ENCODE peak calls at places on chromosome 7, in nine cellular contexts. F is COR-L47; E is NCI-H345; S is C1 segment of cervical spinal cord; J is T47D; R is activated T-helper 1 cell treated with anti-CD3 and anti-CD28 coated beads, Interleukin-2, amount 50 U/mL, for 16 hours; O is body of pancreas; Y is smooth muscle cell of the brain vasculature; P is kidney tubule cell. X is an unnamed sample.

GRCh38 chr7:135508853-135509588 is 881 bp downstream of the CNOT4 start:
- DNase-seq in F (no peak), E (peak), S (no peak), J (peak), R (no peak), O (peak), Y (no peak), P (peak), X (no peak)

GRCh38 chr7:155567646-155568334 is 21.4 kb upstream of the CNPY1 start:
- DNase-seq in F (no peak), E (no peak), S (no peak), J (no peak), R (no peak), O (no peak), Y (no peak), P (peak), X (no peak)

GRCh38 chr7:620885-621284 is 101.2 kb upstream of the PDGFA start:
- DNase-seq in F (no peak), E (no peak), S (no peak), J (no peak), R (no peak), O (no peak), Y (no peak), P (no peak), X (no peak)

GRCh38 chr7:69833964-69834363 is 235.7 kb downstream of the AUTS2 start:
- DNase-seq in F (peak), E (peak), S (no peak), J (no peak), R (no peak), O (no peak), Y (no peak), P (no peak), X (no peak)

GRCh38 chr7:49119706-49120105 is 195.4 kb downstream of the CDC14C start:
- DNase-seq in F (no peak), E (no peak), S (no peak), J (no peak), R (no peak), O (no peak), Y (no peak), P (no peak), X (no peak)

GRCh38 chr7:155789001-155789725 is 23.1 kb downstream of the SHH start:
- DNase-seq in F (no peak), E (no peak), S (no peak), J (no peak), R (no peak), O (no peak), Y (no peak), P (no peak), X (no peak)

GRCh38 chr7:100682228-100682741 is 8.7 kb downstream of the GNB2 start:
- DNase-seq in F (no peak), E (no peak), S (no peak), J (no peak), R (no peak), O (peak), Y (no peak), P (no peak), X (no peak)

GRCh38 chr7:121139427-121139826 is 150.9 kb downstream of the CPED1 start:
- DNase-seq in F (no peak), E (no peak), S (no peak), J (no peak), R (no peak), O (no peak), Y (no peak), P (no peak), X (no peak)

GRCh38 chr7:122219253-122219865 is 75.3 kb upstream of the AASS start:
- DNase-seq in F (peak), E (peak), S (no peak), J (peak), R (no peak), O (no peak), Y (peak), P (peak), X (no peak)

GRCh38 chr7:150857276-150858055 is 5.1 kb downstream of the AOC1 start:
- DNase-seq in F (no peak), E (no peak), S (no peak), J (no peak), R (no peak), O (no peak), Y (no peak), P (no peak), X (no peak)

GRCh38 chr7:115910541-115911164 is 119.9 kb downstream of the TFEC start:
- DNase-seq in F (peak), E (peak), S (no peak), J (peak), R (no peak), O (no peak), Y (peak), P (peak), X (peak)

GRCh38 chr7:130902755-130903357 is 168.8 kb upstream of the KLF14 start:
- DNase-seq in F (no peak), E (no peak), S (no peak), J (no peak), R (no peak), O (no peak), Y (no peak), P (peak), X (no peak)

GRCh38 chr7:80140388-80140787 is 5.8 kb downstream of the GNAI1 start:
- DNase-seq in F (no peak), E (no peak), S (no peak), J (no peak), R (no peak), O (no peak), Y (no peak), P (no peak), X (no peak)

GRCh38 chr7:33610918-33611317 is 294.4 kb upstream of the BMPER start:
- DNase-seq in F (no peak), E (no peak), S (no peak), J (no peak), R (no peak), O (no peak), Y (no peak), P (no peak), X (no peak)

GRCh38 chr7:26863504-26864308 is 684 bp downstream of the SKAP2 start:
- DNase-seq in F (no peak), E (no peak), S (no peak), J (no peak), R (no peak), O (no peak), Y (no peak), P (peak), X (no peak)

GRCh38 chr7:831596-832291 is 532 bp upstream of the SUN1 start:
- DNase-seq in F (no peak), E (no peak), S (no peak), J (peak), R (no peak), O (peak), Y (no peak), P (peak), X (no peak)

GRCh38 chr7:5532520-5533335 is 109.1 kb upstream of the TNRC18 start:
- DNase-seq in F (no peak), E (no peak), S (no peak), J (peak), R (no peak), O (peak), Y (no peak), P (peak), X (no peak)

GRCh38 chr7:105309235-105310156 is 79.2 kb downstream of the SRPK2 start:
- DNase-seq in F (peak), E (no peak), S (no peak), J (peak), R (no peak), O (no peak), Y (no peak), P (no peak), X (no peak)

GRCh38 chr7:25835191-25835590 is 316.8 kb upstream of the NFE2L3 start:
- DNase-seq in F (no peak), E (no peak), S (no peak), J (no peak), R (no peak), O (no peak), Y (no peak), P (peak), X (no peak)

GRCh38 chr7:122717356-122718089 is 14.8 kb upstream of the RNF148 start:
- DNase-seq in F (no peak), E (no peak), S (no peak), J (no peak), R (no peak), O (no peak), Y (no peak), P (no peak), X (no peak)

GRCh38 chr7:128937647-128938523 is at the start of gene IRF5:
- DNase-seq in F (peak), E (peak), S (no peak), J (peak), R (no peak), O (peak), Y (no peak), P (peak), X (no peak)

GRCh38 chr7:55044318-55044717 is 25.5 kb downstream of the EGFR start:
- DNase-seq in F (no peak), E (no peak), S (no peak), J (no peak), R (no peak), O (peak), Y (no peak), P (no peak), X (no peak)

GRCh38 chr7:7452652-7453051 is 83.0 kb downstream of the COL28A1 start:
- DNase-seq in F (no peak), E (no peak), S (no peak), J (no peak), R (no peak), O (no peak), Y (no peak), P (no peak), X (no peak)

GRCh38 chr7:19491821-19492452 is 216.9 kb downstream of the POLR1F start:
- DNase-seq in F (peak), E (peak), S (no peak), J (peak), R (no peak), O (no peak), Y (no peak), P (peak), X (no peak)

GRCh38 chr7:44678468-44679179 is 70.0 kb upstream of the ZMIZ2 start:
- DNase-seq in F (no peak), E (no peak), S (no peak), J (peak), R (no peak), O (no peak), Y (no peak), P (no peak), X (no peak)

GRCh38 chr7:142784096-142784495 is 13.3 kb downstream of the PRSS2 start:
- DNase-seq in F (no peak), E (no peak), S (no peak), J (peak), R (no peak), O (no peak), Y (no peak), P (no peak), X (no peak)

GRCh38 chr7:47846117-47846836 is 102.0 kb downstream of the PKD1L1 start:
- DNase-seq in F (no peak), E (no peak), S (no peak), J (peak), R (no peak), O (no peak), Y (no peak), P (peak), X (no peak)

GRCh38 chr7:44177570-44178131 is 11.6 kb downstream of the GCK start:
- DNase-seq in F (peak), E (peak), S (no peak), J (no peak), R (no peak), O (no peak), Y (no peak), P (peak), X (no peak)

X was measured in brain pericyte.